ENCODE peak calls at places on chromosomes 1 and 21, in nine cellular contexts. D, U, A, J, Z, V, Q, F and R are unnamed samples.

GRCh38 chr1:47181955-47182680 is 7.7 kb downstream of the PDZK1IP1 start:
- DNase-seq in D (no peak), V (peak; percentile 42), F (no peak), U (no peak), Q (no peak), Z (no peak), J (peak; percentile 65), A (no peak), R (no peak)

GRCh38 chr1:71270394-71270793 is 189.6 kb upstream of the ZRANB2 start:
- DNase-seq in U (no peak), D (no peak), Z (no peak), V (no peak), Q (no peak), A (no peak), J (no peak), F (no peak), R (no peak)

GRCh38 chr1:180343931-180344406 is 113.9 kb downstream of the LHX4 start:
- DNase-seq in Q (no peak), F (peak; percentile 44), D (no peak), Z (no peak), V (peak; percentile 59), J (peak; percentile 42), A (no peak), U (no peak), R (no peak)

GRCh38 chr1:42282024-42282579 is 52.9 kb downstream of the FOXJ3 start:
- DNase-seq in Z (no peak), Q (no peak), J (peak; percentile 65), V (peak; percentile 84), A (no peak), U (no peak), F (no peak), D (no peak), R (peak; percentile 66)

GRCh38 chr1:75991497-75992114 is 59.4 kb upstream of the ASB17 start:
- DNase-seq in V (peak; percentile 91), Q (peak; percentile 93), U (peak; percentile 9), D (peak; percentile 82), F (peak; percentile 91), A (peak; percentile 93), Z (peak; percentile 35), J (peak; percentile 80), R (peak; percentile 72)

GRCh38 chr1:101198842-101199636 is 37.8 kb upstream of the S1PR1 start:
- DNase-seq in Z (no peak), Q (no peak), V (no peak), A (no peak), F (no peak), U (no peak), J (no peak), D (no peak), R (no peak)

GRCh38 chr1:184025242-184025675 is 12.3 kb downstream of the COLGALT2 start:
- DNase-seq in D (peak; percentile 34), U (no peak), F (peak; percentile 54), J (peak; percentile 96), Z (no peak), Q (no peak), V (peak; percentile 90), A (no peak), R (peak; percentile 83)

GRCh38 chr1:113146242-113147072 is 73.5 kb downstream of the LRIG2 start:
- DNase-seq in J (no peak), U (no peak), F (no peak), Z (no peak), V (peak; percentile 70), A (no peak), D (no peak), Q (no peak), R (no peak)

GRCh38 chr1:167854184-167854583 is 59.8 kb downstream of the ADCY10 start:
- DNase-seq in J (no peak), F (no peak), D (no peak), U (no peak), Z (no peak), V (no peak), A (no peak), Q (no peak), R (no peak)

GRCh38 chr1:210586785-210587184 is 258.1 kb downstream of the HHAT start:
- DNase-seq in V (no peak), Q (no peak), U (no peak), D (no peak), A (no peak), Z (no peak), J (no peak), F (no peak), R (no peak)

GRCh38 chr21:34613679-34614442 is 1.1 kb downstream of the RCAN1 start:
- DNase-seq in Q (no peak), Z (no peak), A (no peak), U (no peak), J (no peak), F (no peak), D (no peak), V (peak; percentile 8), R (no peak)

GRCh38 chr1:156898151-156898550 is 4.6 kb downstream of the PEAR1 start:
- DNase-seq in F (peak; percentile 76), A (no peak), Q (peak; percentile 91), Z (no peak), J (peak; percentile 69), D (peak; percentile 47), V (peak; percentile 86), U (no peak), R (no peak)

GRCh38 chr1:162755306-162755705 is 35.2 kb upstream of the HSD17B7 start:
- DNase-seq in A (no peak), Z (no peak), J (no peak), U (no peak), Q (no peak), V (no peak), D (no peak), F (no peak), R (no peak)

GRCh38 chr1:186442651-186443114 is 18.2 kb downstream of the PDC start:
- DNase-seq in V (peak; percentile 34), F (no peak), D (no peak), U (no peak), Q (no peak), Z (no peak), A (no peak), J (peak; percentile 96), R (no peak)

GRCh38 chr1:28648493-28649238 is at the start of gene RNU11:
- DNase-seq in D (peak; percentile 83), V (peak; percentile 98), Z (peak; percentile 98), Q (peak; percentile 93), J (peak; percentile 99), A (peak; percentile 73), U (peak; percentile 60), F (peak; percentile 92), R (peak; percentile 94)

DNA sequence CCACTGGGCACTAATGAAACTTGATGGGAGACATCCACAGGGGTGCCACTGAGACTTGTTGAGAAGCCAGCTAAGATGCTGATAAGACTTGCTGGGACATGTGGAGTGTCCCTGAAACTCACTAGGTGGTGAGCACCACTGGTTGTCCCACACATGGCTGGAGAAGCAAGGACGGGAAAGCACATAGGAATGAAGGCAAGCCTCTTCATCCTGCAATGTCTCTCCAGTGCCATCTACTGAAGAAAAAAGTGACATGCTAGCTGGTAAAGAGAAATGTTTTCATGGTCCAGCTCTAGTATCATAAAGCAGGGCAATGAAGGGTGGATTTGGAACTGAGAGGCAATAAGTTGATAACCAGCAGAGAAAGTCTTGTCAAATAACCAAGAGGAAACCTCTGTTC is 283.0 kb downstream of the PAPPA2 start:
- DNase-seq in Q (no peak), Z (no peak), V (no peak), D (no peak), U (no peak), F (no peak), J (peak; percentile 22), A (no peak), R (no peak)
- TF ChIP-seq CTCF in Q (no peak), Z (peak; percentile 16), V (no peak), D (no peak), U (no peak), F (no peak), J (peak; percentile 41), A (no peak), R (no peak)

GRCh38 chr21:27498025-27498424 is 531.1 kb upstream of the ADAMTS5 start:
- DNase-seq in A (no peak), F (no peak), Z (no peak), J (peak; percentile 54), D (no peak), U (no peak), Q (no peak), V (no peak), R (no peak)
- TF ChIP-seq CTCF in A (no peak), F (no peak), Z (no peak), J (no peak), D (no peak), U (no peak), Q (no peak), V (no peak), R (no peak)

DNA sequence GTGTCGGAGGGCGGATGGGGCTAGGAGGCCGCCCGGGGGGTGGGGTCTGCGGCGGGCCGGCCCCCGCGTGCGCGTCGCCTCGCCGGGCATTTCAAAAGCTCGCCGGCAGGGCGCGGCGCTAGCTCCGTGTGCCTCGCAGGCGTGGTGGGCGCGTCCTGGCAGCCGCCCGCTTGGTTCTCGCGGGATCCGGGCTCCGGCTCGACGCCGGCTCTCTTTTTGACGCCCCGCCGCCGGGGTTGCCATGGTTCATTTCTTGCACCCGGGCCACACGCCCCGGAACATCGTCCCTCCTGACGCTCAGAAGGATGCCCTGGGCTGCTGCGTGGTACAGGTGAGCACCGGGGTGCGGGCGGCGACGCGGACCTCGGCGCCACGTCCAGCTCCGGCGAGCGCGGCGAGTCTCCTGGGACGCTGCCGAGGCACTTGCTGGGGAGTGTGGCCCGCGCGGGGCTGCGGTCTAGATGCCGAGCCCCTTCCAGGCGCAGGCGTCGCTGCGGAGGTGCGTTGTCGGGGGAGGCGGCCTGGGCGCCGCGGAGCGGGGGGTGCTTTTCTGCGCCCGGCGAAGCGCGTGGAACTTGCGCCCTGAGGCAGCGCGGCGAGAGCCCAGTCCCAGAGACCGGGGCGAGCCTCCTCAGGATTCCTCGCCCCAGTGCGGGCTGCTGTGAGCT is at the start of gene ZYG11A:
- DNase-seq in F (peak; percentile 74), J (peak; percentile 73), V (peak; percentile 71), D (peak; percentile 29), Z (no peak), A (peak; percentile 63), Q (peak; percentile 81), U (no peak), R (peak; percentile 23)
- TF ChIP-seq CTCF in F (peak; percentile 29), J (peak; percentile 20), V (peak; percentile 26), D (no peak), Z (no peak), A (peak; percentile 39), Q (peak; percentile 35), U (no peak), R (peak; percentile 6)

GRCh38 chr1:15959424-15959823 is 16.5 kb downstream of the ZBTB17 start:
- DNase-seq in V (no peak), F (no peak), Q (no peak), J (no peak), Z (no peak), A (no peak), D (no peak), U (no peak), R (no peak)

GRCh38 chr1:15957221-15958090 is 18.4 kb downstream of the ZBTB17 start:
- DNase-seq in J (no peak), D (no peak), V (peak; percentile 42), U (no peak), Z (no peak), A (no peak), Q (peak; percentile 49), F (no peak), R (no peak)

GRCh38 chr1:15958111-15958510 is 17.8 kb downstream of the ZBTB17 start:
- DNase-seq in J (no peak), A (no peak), Z (no peak), F (no peak), D (no peak), U (no peak), V (no peak), Q (no peak), R (no peak)

GRCh38 chr1:15959847-15960446 is 16.0 kb downstream of the ZBTB17 start:
- DNase-seq in D (no peak), V (no peak), U (no peak), J (no peak), Q (no peak), A (no peak), F (no peak), Z (no peak), R (no peak)

GRCh38 chr1:15958788-15959187 is 17.1 kb downstream of the ZBTB17 start:
- DNase-seq in F (no peak), Z (no peak), D (no peak), Q (no peak), V (no peak), J (peak; percentile 44), A (no peak), U (no peak), R (no peak)
- TF ChIP-seq CTCF in F (no peak), Z (no peak), D (no peak), Q (no peak), V (no peak), J (no peak), A (no peak), U (no peak), R (no peak)